ENCODE peak calls at places on chromosomes 13 and 19, in four cellular contexts. C is HepG2, H is K562, Z is GM12878. A is an unnamed sample.
A peak's percentile ranks its signal among the peaks of the same experiment; 100 is the strongest.

GRCh38 chr13:102729560-102730275 is 34.9 kb upstream of the METTL21C start:
- DNase-seq in Z (no peak), C (no peak), H (no peak), A (no peak)

GRCh38 chr13:94112227-94112626 is 367.3 kb downstream of the DCT start:
- DNase-seq in C (peak; percentile 28), Z (no peak), H (no peak), A (no peak)

GRCh38 chr19:46488551-46488950 is 7.1 kb downstream of the PNMA8B start:
- DNase-seq in H (no peak), C (no peak), Z (no peak), A (no peak)

GRCh38 chr19:38288127-38288855 is 15.8 kb upstream of the C19orf33 start:
- DNase-seq in H (no peak), Z (no peak), C (no peak), A (no peak)

GRCh38 chr19:4173479-4174211 is 8.7 kb downstream of the SIRT6 start:
- DNase-seq in H (no peak), C (no peak), Z (no peak), A (no peak)

GRCh38 chr13:111636804-111637203 is 316.4 kb downstream of the TEX29 start:
- DNase-seq in Z (no peak), C (no peak), H (no peak), A (no peak)

GRCh38 chr13:87094646-87095045 is 576.5 kb upstream of the SLITRK5 start:
- DNase-seq in C (no peak), Z (no peak), H (no peak), A (peak; percentile 28)

GRCh38 chr13:24081388-24081787 is 79.1 kb upstream of the SPATA13 start:
- DNase-seq in C (no peak), H (no peak), Z (no peak), A (no peak)

GRCh38 chr13:26236306-26236705 is 14.2 kb upstream of the RNF6 start:
- DNase-seq in C (no peak), H (no peak), Z (no peak), A (no peak)

GRCh38 chr13:40508767-40509342 is 157.6 kb downstream of the FOXO1 start:
- DNase-seq in H (no peak), Z (no peak), C (no peak), A (no peak)

GRCh38 chr13:39462456-39462855 is 140.5 kb downstream of the LHFPL6 start:
- DNase-seq in H (no peak), C (no peak), Z (no peak), A (no peak)

GRCh38 chr13:68696907-68697306 is 1410.7 kb upstream of the ATXN8OS start:
- DNase-seq in H (no peak), Z (no peak), C (no peak), A (no peak)

GRCh38 chr19:14562660-14563589 is 8.9 kb downstream of the NDUFB7 start:
- DNase-seq in Z (no peak), C (no peak), H (no peak), A (no peak)

GRCh38 chr19:14563590-14563926 is 8.3 kb downstream of the NDUFB7 start:
- DNase-seq in C (no peak), H (no peak), Z (no peak), A (no peak)

GRCh38 chr19:14561249-14561648 is 10.6 kb downstream of the NDUFB7 start:
- DNase-seq in C (no peak), Z (no peak), H (no peak), A (no peak)

GRCh38 chr19:14560776-14561108 is 11.1 kb downstream of the NDUFB7 start:
- DNase-seq in H (no peak), Z (no peak), C (no peak), A (no peak)

GRCh38 chr19:14561832-14562351 is 10.0 kb downstream of the NDUFB7 start:
- DNase-seq in Z (no peak), C (no peak), H (no peak), A (no peak)
- TF ChIP-seq FOXK2 in Z (no peak), C (no peak), H (no peak), A (no peak)

GRCh38 chr13:70249332-70250064 is 141.2 kb upstream of the KLHL1 start:
- DNase-seq in H (no peak), C (peak; percentile 87), Z (no peak), A (no peak)
- TF ChIP-seq TARDBP in H (no peak), C (no peak), Z (no peak), A (no peak)

GRCh38 chr13:52652980-52653303 is 306 bp downstream of the SUGT1 start:
- DNase-seq in C (no peak), Z (no peak), H (peak; percentile 25), A (peak; percentile 26)
- TF ChIP-seq FOXK2 in C (no peak), Z (no peak), H (no peak), A (no peak)

GRCh38 chr13:44259045-44260042 is 114.3 kb upstream of the SERP2 start:
- DNase-seq in C (no peak), Z (peak; percentile 47), H (peak; percentile 60), A (no peak)
- TF ChIP-seq TARDBP in C (no peak), Z (no peak), H (no peak), A (no peak)

DNA sequence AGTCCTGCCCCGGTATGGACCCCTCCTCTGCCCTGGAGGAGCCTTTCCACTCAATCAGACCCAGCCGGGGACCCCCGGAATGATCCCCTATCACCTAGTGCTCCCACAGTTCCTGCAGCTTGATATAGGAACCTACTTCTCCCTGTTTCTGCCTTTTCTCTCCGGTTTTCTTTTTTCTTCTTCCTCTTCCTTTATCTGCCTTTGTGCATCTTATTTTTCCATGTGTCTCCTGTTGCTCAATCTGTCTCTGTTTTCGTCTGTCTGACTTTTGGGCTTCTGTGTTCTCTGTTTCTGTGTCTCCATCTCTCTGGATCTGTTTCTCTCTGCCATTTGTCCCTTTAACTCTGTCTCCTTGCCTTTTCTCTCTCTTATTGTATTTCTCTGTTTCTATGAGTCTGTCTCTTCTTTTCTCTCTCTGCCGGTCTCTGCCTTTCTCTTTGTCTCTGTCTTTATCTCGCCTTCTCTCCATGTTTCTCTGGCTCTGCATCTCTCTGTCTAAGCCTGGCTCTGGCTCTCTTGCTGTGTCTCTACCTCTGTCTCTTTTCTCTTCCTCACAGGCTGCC is 10.0 kb downstream of the MEGF8 start:
- DNase-seq in C (no peak), H (no peak), Z (no peak), A (no peak)
- TF ChIP-seq FOXK2 in C (no peak), H (no peak), Z (no peak), A (no peak)

GRCh38 chr13:43558942-43559341 is 227.8 kb downstream of the ENOX1 start:
- DNase-seq in Z (no peak), C (no peak), H (no peak), A (no peak)
- TF ChIP-seq TARDBP in Z (no peak), C (no peak), H (no peak), A (no peak)

A was measured in HEK293T.